ENCODE peak calls at places on chromosomes 4 and X, in nine cellular contexts. A, I, P, C, V, K, O, Z and N are unnamed samples.

GRCh38 chr4:48720459-48720858 is 59.6 kb downstream of the FRYL start:
- DNase-seq in V (no peak), P (no peak), Z (no peak), C (no peak), I (no peak), O (no peak), A (no peak), K (no peak), N (no peak)

GRCh38 chrX:74437530-74437929 is 16.2 kb downstream of the SLC16A2 start:
- DNase-seq in K (no peak), C (no peak), I (no peak), Z (no peak), P (no peak), A (no peak), O (no peak), V (no peak), N (no peak)

GRCh38 chr4:112748352-112748900 is 111.5 kb downstream of the LARP7 start:
- DNase-seq in Z (no peak), I (no peak), O (no peak), C (no peak), A (no peak), P (no peak), K (no peak), V (no peak), N (no peak)

GRCh38 chrX:15761564-15762191 is 23.6 kb downstream of the CA5B start:
- DNase-seq in C (peak), A (no peak), Z (peak), P (peak), K (peak), V (peak), I (peak), O (no peak), N (peak)

GRCh38 chrX:76427560-76428242 is at the start of gene MAGEE1:
- DNase-seq in P (peak), C (peak), O (peak), K (peak), A (peak), Z (peak), V (peak), I (peak), N (peak)

GRCh38 chr4:102247041-102247440 is 98.2 kb downstream of the SLC39A8 start:
- DNase-seq in P (no peak), A (no peak), V (no peak), I (no peak), O (no peak), C (peak), K (no peak), Z (no peak), N (no peak)

GRCh38 chrX:151852294-151852693 is 60.4 kb upstream of the MAGEA4 start:
- DNase-seq in Z (peak), V (no peak), A (no peak), K (no peak), P (no peak), I (no peak), C (no peak), O (no peak), N (no peak)

GRCh38 chrX:8743126-8743732 is 11.3 kb upstream of the ANOS1 start:
- DNase-seq in O (peak), V (peak), C (peak), K (peak), A (peak), Z (peak), I (peak), P (peak), N (peak)

GRCh38 chrX:66914082-66914481 is 275.2 kb upstream of the EDA2R start:
- DNase-seq in V (peak), P (no peak), I (no peak), C (peak), A (peak), Z (no peak), O (no peak), K (peak), N (no peak)
- TF ChIP-seq CTCF in V (no peak), P (no peak), I (no peak), C (no peak), A (no peak), Z (no peak), O (no peak), K (no peak), N (no peak)

GRCh38 chrX:144896323-144896722 is 351.0 kb upstream of the SPANXN1 start:
- DNase-seq in I (no peak), C (peak), O (no peak), P (peak), A (no peak), V (no peak), Z (no peak), K (no peak), N (no peak)
- TF ChIP-seq CTCF in I (peak), C (peak), O (no peak), P (peak), A (no peak), V (no peak), Z (no peak), K (no peak), N (peak)

GRCh38 chr4:11801466-11802446 is 373.1 kb upstream of the HS3ST1 start:
- DNase-seq in Z (no peak), C (no peak), K (no peak), V (peak), O (no peak), P (no peak), I (no peak), A (no peak), N (no peak)

GRCh38 chr4:11805837-11806236 is 377.1 kb upstream of the HS3ST1 start:
- DNase-seq in Z (no peak), I (no peak), A (no peak), K (peak), P (peak), V (no peak), O (no peak), C (peak), N (peak)
- TF ChIP-seq CTCF in Z (no peak), I (peak), A (peak), K (peak), P (no peak), V (peak), O (no peak), C (peak), N (peak)

DNA sequence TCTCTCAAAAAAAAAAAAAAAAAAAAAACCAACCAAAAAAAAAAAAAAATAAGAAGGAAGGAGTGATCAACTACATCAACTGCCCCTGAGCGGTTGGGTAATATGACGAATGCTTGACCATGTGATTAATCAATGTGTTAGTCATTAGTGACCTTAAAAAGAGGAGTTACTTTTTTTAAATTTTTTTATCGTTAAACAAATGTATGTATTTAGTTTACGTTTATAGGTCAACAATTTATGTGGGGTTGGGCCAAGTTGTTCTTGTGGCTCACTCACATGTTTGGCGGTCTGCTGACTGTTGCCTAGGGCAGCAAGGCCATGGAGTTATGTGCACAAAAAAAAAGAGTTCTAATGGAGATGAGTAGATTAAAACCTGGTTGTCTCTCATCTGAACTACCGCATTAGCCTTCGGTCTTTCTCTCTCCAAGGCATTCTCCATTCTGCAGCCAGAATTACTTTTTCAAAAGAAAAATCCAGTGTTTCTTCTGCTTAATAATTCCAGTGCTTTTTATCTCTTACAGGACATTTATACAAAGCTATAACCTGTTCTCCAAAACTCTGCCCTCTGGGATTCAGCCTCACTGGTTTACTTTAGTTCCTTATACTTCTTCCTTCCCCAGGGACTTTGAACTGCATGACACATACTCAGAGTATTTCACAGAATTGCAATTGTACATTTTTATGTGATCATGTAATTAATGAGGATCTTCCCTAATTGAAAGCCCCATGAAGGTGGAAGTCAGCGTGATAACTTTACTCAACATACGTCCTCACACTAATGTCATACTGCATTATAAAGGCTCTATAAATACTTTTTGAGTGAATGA is 505.5 kb downstream of the ANKRD50 start:
- DNase-seq in C (peak), I (no peak), V (no peak), O (no peak), Z (no peak), K (peak), P (peak), A (no peak), N (peak)
- TF ChIP-seq CTCF in C (no peak), I (no peak), V (no peak), O (no peak), Z (no peak), K (no peak), P (no peak), A (no peak), N (no peak)

GRCh38 chr4:27000820-27001219 is 140.2 kb downstream of the STIM2 start:
- DNase-seq in O (no peak), I (no peak), C (no peak), K (no peak), P (no peak), A (no peak), V (no peak), Z (peak), N (no peak)

GRCh38 chr4:27006247-27006603 is 145.6 kb downstream of the STIM2 start:
- DNase-seq in Z (no peak), O (no peak), P (no peak), C (no peak), I (no peak), K (no peak), A (no peak), V (no peak), N (no peak)

GRCh38 chr4:27005512-27006246 is 145.0 kb downstream of the STIM2 start:
- DNase-seq in I (no peak), K (peak), O (no peak), A (no peak), Z (no peak), C (peak), V (no peak), P (no peak), N (peak)

GRCh38 chr4:27001398-27002164 is 140.9 kb downstream of the STIM2 start:
- DNase-seq in Z (no peak), K (no peak), V (no peak), I (no peak), P (no peak), O (no peak), A (no peak), C (no peak), N (no peak)

GRCh38 chr4:27003602-27004238 is 143.1 kb downstream of the STIM2 start:
- DNase-seq in A (no peak), K (peak), V (no peak), O (no peak), C (peak), P (no peak), I (no peak), Z (no peak), N (peak)
- TF ChIP-seq CTCF in A (no peak), K (no peak), V (no peak), O (no peak), C (peak), P (no peak), I (no peak), Z (no peak), N (peak)

DNA sequence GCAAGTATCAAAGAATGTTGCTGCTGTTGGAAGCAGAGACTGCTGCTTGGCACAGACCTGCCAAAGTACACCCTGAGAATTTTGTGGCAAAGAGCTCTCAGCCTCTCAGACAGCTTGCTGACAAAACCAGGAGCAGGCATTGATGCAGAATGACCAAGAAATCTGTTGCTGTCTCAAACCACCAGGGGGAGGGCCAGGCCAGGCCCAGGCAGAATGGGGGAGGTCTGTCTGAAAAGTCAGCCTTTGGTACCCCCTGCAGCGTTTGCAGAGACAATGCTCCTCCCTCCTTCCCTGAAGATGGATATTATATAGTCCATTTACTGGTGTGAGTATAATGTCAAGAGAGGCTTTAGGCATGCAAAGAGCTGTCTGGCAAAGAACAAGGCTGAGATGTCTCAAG is 52.9 kb upstream of the TRPC5OS start:
- DNase-seq in O (no peak), Z (peak), K (no peak), A (no peak), I (peak), P (peak), V (no peak), C (no peak), N (peak)
- TF ChIP-seq CTCF in O (no peak), Z (peak), K (no peak), A (no peak), I (peak), P (peak), V (no peak), C (peak), N (peak)

GRCh38 chr4:52861171-52861873 is 795 bp upstream of the RASL11B start:
- DNase-seq in C (no peak), O (peak), P (no peak), V (peak), K (no peak), Z (no peak), I (no peak), A (no peak), N (no peak)

GRCh38 chr4:52863324-52863723 is 1.2 kb downstream of the RASL11B start:
- DNase-seq in O (no peak), P (no peak), V (no peak), C (no peak), I (no peak), A (no peak), K (no peak), Z (no peak), N (no peak)

GRCh38 chr4:52862605-52863236 is 604 bp downstream of the RASL11B start:
- DNase-seq in I (peak), C (no peak), A (no peak), O (no peak), P (no peak), Z (peak), K (no peak), V (no peak), N (no peak)

GRCh38 chr4:52864816-52865215 is 2.7 kb downstream of the RASL11B start:
- DNase-seq in C (no peak), A (no peak), P (peak), I (no peak), O (no peak), V (no peak), K (peak), Z (no peak), N (peak)

DNA sequence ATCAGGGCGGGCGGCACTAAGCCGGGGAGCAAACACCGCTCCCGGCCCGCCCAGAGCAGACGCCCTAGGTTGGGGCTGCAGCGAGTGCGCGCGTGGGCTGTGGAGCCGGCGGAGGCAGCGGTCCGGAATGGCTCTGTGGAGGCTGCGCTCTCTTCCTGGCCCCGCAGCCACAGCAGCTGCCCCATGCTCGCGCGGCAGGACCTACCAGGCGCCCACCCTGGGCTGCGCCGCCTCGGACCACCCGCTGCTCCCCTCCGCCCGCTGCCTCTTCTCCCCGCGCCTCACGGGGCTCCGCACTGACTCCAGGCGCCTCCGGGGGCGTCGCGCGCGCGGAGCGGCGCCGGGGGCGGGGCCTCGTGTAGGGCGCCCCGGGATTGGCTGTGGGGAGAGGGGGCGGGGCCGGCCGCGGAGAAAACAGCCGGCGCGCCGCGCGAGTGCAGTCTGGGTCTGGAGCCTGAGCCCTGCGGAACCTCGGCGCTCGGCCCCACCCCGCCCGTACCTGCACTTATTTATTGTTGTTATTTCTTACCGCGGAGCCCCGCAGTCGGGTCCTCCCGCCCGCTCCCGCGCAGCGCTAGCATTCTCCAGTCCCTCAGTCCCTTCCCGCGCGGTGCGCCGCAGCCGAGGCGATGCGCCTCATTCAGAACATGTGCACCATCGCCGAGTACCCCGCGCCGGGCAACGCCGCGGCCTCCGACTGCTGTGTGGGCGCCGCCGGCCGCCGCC is at the start of gene RASL11B:
- DNase-seq in C (peak), A (peak), V (peak), P (peak), O (peak), I (peak), K (peak), Z (peak), N (peak)
- TF ChIP-seq CTCF in C (no peak), A (peak), V (no peak), P (no peak), O (peak), I (peak), K (no peak), Z (no peak), N (no peak)